ENCODE peak calls at places on chromosomes 6 and 20, in six cellular contexts. Z is heart right ventricle, A is neuronal stem cell, L is left ventricle myocardium inferior, F is ovary, R is cardiac muscle cell. X is an unnamed sample.

GRCh38 chr20:1331101-1331500 is 2.2 kb upstream of the SDCBP2 start:
- DNase-seq in R (no peak), A (no peak), L (no peak), Z (no peak), F (no peak), X (no peak)

GRCh38 chr6:84003140-84003539 is 30.4 kb upstream of the MRAP2 start:
- DNase-seq in L (no peak), Z (no peak), F (no peak), R (no peak), A (no peak), X (no peak)

GRCh38 chr6:20340459-20340858 is 61.2 kb upstream of the E2F3 start:
- DNase-seq in R (no peak), L (no peak), F (no peak), Z (no peak), A (no peak), X (no peak)

GRCh38 chr6:108609276-108609769 is 48.6 kb downstream of the FOXO3 start:
- DNase-seq in L (no peak), A (no peak), R (no peak), Z (no peak), F (no peak), X (no peak)

GRCh38 chr6:22036267-22036666 is 260.6 kb downstream of the PRL start:
- DNase-seq in A (peak; percentile 54), Z (no peak), L (no peak), R (peak; percentile 6), F (no peak), X (no peak)

GRCh38 chr20:37598611-37599342 is 71.1 kb upstream of the BLCAP start:
- DNase-seq in L (no peak), A (no peak), R (no peak), Z (no peak), F (no peak), X (no peak)

GRCh38 chr6:118650500-118651281 is 700 bp downstream of the CEP85L start:
- DNase-seq in L (peak; percentile 53), F (peak; percentile 58), A (peak; percentile 48), Z (peak; percentile 53), R (peak; percentile 55), X (peak; percentile 34)

GRCh38 chr6:21265264-21266044 is 328.1 kb upstream of the SOX4 start:
- DNase-seq in F (no peak), R (no peak), A (no peak), L (no peak), Z (no peak), X (no peak)

GRCh38 chr6:129583864-129584263 is 126.1 kb downstream of the ARHGAP18 start:
- DNase-seq in L (no peak), Z (no peak), F (no peak), A (no peak), R (no peak), X (no peak)

GRCh38 chr20:59662161-59662560 is 57.8 kb downstream of the PHACTR3 start:
- DNase-seq in Z (no peak), L (no peak), F (no peak), A (no peak), R (no peak), X (no peak)

GRCh38 chr20:2742934-2743559 is 50.5 kb downstream of the EBF4 start:
- DNase-seq in A (peak; percentile 64), Z (peak; percentile 43), F (peak; percentile 51), R (peak; percentile 75), L (no peak), X (peak; percentile 20)

DNA sequence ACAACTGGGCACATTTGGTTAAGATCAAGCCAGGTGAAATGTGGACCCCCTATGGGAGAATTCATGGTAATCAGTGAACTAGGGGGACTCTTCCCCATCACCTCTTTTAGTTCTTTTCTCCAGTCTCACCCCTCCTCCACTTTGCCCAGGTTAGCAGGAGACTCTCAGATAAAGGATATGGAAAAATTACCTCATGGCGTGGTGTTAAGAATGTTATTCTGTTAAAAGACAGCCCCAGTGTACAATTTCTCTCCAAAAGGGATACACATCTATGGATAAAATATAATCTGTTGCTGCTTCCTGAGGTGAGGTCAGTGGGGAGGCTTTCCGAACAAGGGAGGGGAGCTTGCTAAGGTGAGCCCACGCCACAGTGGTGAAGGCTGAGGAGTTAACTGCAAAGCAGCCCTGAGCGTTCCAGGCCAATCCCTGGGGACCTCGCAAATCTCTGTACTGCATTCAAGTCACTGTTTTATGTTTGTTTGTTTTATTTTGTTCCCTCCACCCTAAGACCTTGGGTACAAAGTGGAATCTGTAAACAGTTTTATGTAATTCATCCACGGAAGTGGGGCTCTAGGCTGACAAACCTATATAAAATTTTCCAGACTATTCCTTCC is 52.0 kb downstream of the ADGRF1 start:
- DNase-seq in R (peak; percentile 41), A (no peak), L (peak; percentile 23), F (no peak), Z (peak; percentile 35), X (no peak)
- H3K27ac ChIP-seq in R (no peak overlapping the region), A (no peak overlapping the region), L (peak overlapping the region; percentile 66), F (no peak overlapping the region), Z (peak overlapping the region; percentile 72), X (no peak overlapping the region)

DNA sequence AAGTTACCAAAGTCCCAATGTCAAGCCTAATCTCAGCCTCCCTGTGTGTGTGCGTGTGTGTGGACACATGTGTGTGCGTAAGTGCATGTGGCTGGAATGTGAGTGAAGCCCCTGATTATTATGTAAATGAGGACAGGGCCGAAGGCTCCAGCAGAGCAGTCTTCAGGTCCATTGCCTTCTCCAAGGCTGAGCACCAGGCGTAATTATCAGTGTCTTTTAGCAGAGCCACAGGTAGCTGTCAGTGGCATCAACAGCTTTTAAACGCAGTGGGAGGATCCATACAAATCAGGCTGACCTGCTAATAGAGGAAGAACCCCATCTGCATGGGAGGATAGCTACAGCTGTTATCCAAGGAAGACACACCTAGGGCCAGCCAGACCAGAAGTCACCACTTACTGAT is 324.3 kb upstream of the MOCS1 start:
- DNase-seq in A (no peak), L (no peak), F (no peak), Z (no peak), R (no peak), X (no peak)
- H3K27me3 ChIP-seq in A (no peaks in the 10 kb centered on the region), L (peaks cover 55% of the 10 kb centered on the region), F (no peaks in the 10 kb centered on the region), Z (no peaks in the 10 kb centered on the region), R (no peaks in the 10 kb centered on the region), X (no peaks in the 10 kb centered on the region)

GRCh38 chr6:157535354-157536217 is 154.6 kb downstream of the ZDHHC14 start:
- DNase-seq in R (peak; percentile 65), Z (no peak), F (no peak), L (no peak), A (no peak), X (peak; percentile 11)
- H3K4me3 ChIP-seq in R (no peak overlapping the region), Z (no peak overlapping the region), F (no peak overlapping the region), L (no peak overlapping the region), A (no peak overlapping the region), X (no peak overlapping the region)

GRCh38 chr6:31572041-31572911 is at the start of gene LTA:
- DNase-seq in R (no peak), F (no peak), Z (no peak), A (no peak), L (no peak), X (no peak)
- H3K27ac ChIP-seq in R (no peak within 1 kb of the TSS), F (no peak within 1 kb of the TSS), Z (no peak within 1 kb of the TSS), A (no peak within 1 kb of the TSS), L (no peak within 1 kb of the TSS), X (no peak within 1 kb of the TSS)

DNA sequence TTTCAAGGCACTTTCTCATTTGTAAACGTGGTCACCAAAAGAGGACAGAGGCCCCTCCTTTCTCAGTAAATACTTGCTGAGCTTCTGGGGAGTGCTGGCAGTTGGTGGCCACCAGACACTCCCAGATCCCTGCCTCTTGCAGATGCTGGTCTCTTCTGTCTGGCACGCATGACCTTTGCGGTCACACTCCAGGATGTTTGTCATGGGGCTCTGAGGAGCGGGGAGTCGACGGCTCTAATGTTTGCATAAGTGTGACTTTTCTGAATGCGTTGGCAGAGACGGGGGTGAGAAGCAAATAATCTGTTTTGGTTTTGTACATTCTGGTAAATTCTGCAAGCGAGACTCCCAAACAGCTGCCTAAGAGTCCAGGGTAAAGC is 101.2 kb downstream of the YTHDF1 start:
- DNase-seq in F (no peak), R (no peak), L (no peak), Z (peak; percentile 1), A (no peak), X (no peak)
- H3K27me3 ChIP-seq in F (no peaks in the 10 kb centered on the region), R (peaks cover 34% of the 10 kb centered on the region), L (peaks cover 85% of the 10 kb centered on the region), Z (peaks cover 31% of the 10 kb centered on the region), A (peaks cover 55% of the 10 kb centered on the region), X (no peaks in the 10 kb centered on the region)

DNA sequence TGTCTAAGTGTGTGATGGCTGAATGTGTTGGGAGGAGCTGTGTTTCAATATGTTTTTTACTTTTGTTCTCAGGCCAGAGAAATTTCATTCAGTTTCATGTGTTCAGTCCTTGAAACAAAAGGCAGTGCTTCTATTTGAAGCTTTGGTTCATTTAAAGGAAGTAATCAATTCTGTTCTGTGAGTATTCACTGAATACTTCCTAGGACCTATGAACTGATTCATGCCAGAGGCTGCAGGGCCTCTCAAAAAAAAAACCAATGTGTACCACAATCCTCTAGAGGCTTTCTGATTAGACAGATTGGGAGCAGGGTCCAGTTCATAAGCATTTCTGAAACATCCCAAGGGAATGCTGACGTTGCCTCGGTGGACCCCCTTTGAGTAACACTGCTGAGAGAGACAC is 12.4 kb upstream of the F13A1 start:
- DNase-seq in A (no peak), Z (no peak), L (no peak), R (no peak), F (no peak), X (no peak)
- H3K4me3 ChIP-seq in A (no peak overlapping the region), Z (no peak overlapping the region), L (no peak overlapping the region), R (no peak overlapping the region), F (no peak overlapping the region), X (no peak overlapping the region)

GRCh38 chr20:45427236-45428149 is 11.6 kb downstream of the PIGT start:
- DNase-seq in L (no peak), R (peak; percentile 62), F (no peak), Z (no peak), A (no peak), X (no peak)
- H3K27ac ChIP-seq in L (no peak overlapping the region), R (no peak overlapping the region), F (no peak overlapping the region), Z (no peak overlapping the region), A (no peak overlapping the region), X (no peak overlapping the region)